ENCODE peak calls at places on chromosome 6, in four cellular contexts. X is GM12878, C is K562, B is HepG2. E is an unnamed sample.

GRCh38 chr6:12011276-12012112 is 618 bp upstream of the HIVEP1 start:
- DNase-seq in X (peak; percentile 81), C (peak; percentile 99), B (peak; percentile 95), E (peak; percentile 37)

GRCh38 chr6:41739041-41739440 is 3.6 kb upstream of the TFEB start:
- DNase-seq in X (no peak), C (no peak), B (peak; percentile 77), E (no peak)

GRCh38 chr6:6686748-6687601 is 98.5 kb downstream of the LY86 start:
- DNase-seq in X (no peak), C (peak; percentile 100), B (peak; percentile 91), E (no peak)

GRCh38 chr6:12068899-12069557 is 56.9 kb downstream of the HIVEP1 start:
- DNase-seq in X (no peak), C (no peak), B (no peak), E (no peak)

GRCh38 chr6:150905769-150906168 is 40.3 kb downstream of the MTHFD1L start:
- DNase-seq in X (no peak), C (peak; percentile 40), B (no peak), E (no peak)

GRCh38 chr6:140281794-140282193 is 907.3 kb upstream of the CITED2 start:
- DNase-seq in X (no peak), C (no peak), B (peak; percentile 6), E (no peak)

GRCh38 chr6:104771258-104771832 is 88.4 kb downstream of the HACE1 start:
- DNase-seq in X (no peak), C (peak; percentile 13), B (peak; percentile 10), E (peak; percentile 53)

GRCh38 chr6:99592900-99593299 is 13.7 kb upstream of the PRDM13 start:
- DNase-seq in X (no peak), C (no peak), B (no peak), E (peak; percentile 48)

GRCh38 chr6:130796313-130796905 is 30.8 kb upstream of the SMLR1 start:
- DNase-seq in X (no peak), C (no peak), B (no peak), E (no peak)

GRCh38 chr6:166540631-166541331 is 45.7 kb downstream of the RAMACL start:
- DNase-seq in X (peak; percentile 66), C (peak; percentile 18), B (no peak), E (no peak)

GRCh38 chr6:111482236-111482958 is 621 bp downstream of the REV3L start:
- DNase-seq in X (no peak), C (peak; percentile 66), B (no peak), E (no peak)

GRCh38 chr6:19408331-19408730 is 428.8 kb upstream of the ID4 start:
- DNase-seq in X (no peak), C (no peak), B (no peak), E (no peak)

GRCh38 chr6:155985660-155986138 is 530.1 kb upstream of the NOX3 start:
- DNase-seq in X (no peak), C (no peak), B (no peak), E (no peak)

GRCh38 chr6:65819152-65819551 is 112.1 kb upstream of the EYS start:
- DNase-seq in X (no peak), C (no peak), B (no peak), E (no peak)

GRCh38 chr6:11096109-11096508 is 2.5 kb downstream of the SMIM13 start:
- DNase-seq in X (no peak), C (peak; percentile 78), B (peak; percentile 76), E (peak; percentile 56)

GRCh38 chr6:8821921-8822512 is 386.7 kb upstream of the SLC35B3 start:
- DNase-seq in X (no peak), C (no peak), B (no peak), E (no peak)

GRCh38 chr6:159790947-159791598 is 806 bp downstream of the MRPL18 start:
- DNase-seq in X (no peak), C (no peak), B (no peak), E (no peak)

GRCh38 chr6:134249412-134249758 is 68.5 kb downstream of the SGK1 start:
- DNase-seq in X (no peak), C (no peak), B (no peak), E (no peak)

GRCh38 chr6:170166511-170167122 is 124.3 kb downstream of the DLL1 start:
- DNase-seq in X (no peak), C (no peak), B (no peak), E (no peak)

GRCh38 chr6:170553686-170554085 is 483 bp upstream of the TBP start:
- DNase-seq in X (no peak), C (no peak), B (no peak), E (peak; percentile 34)

GRCh38 chr6:151483968-151484367 is 9.8 kb upstream of the CCDC170 start:
- DNase-seq in X (no peak), C (no peak), B (peak; percentile 19), E (peak; percentile 59)

GRCh38 chr6:89411019-89411268 is 1.1 kb downstream of the RRAGD start:
- DNase-seq in X (no peak), C (no peak), B (no peak), E (no peak)

GRCh38 chr6:63636516-63636968 is 940 bp downstream of the PHF3 start:
- DNase-seq in X (no peak), C (peak; percentile 75), B (peak; percentile 59), E (no peak)

GRCh38 chr6:156778615-156779205 is 1.5 kb downstream of the ARID1B start:
- DNase-seq in X (no peak), C (peak; percentile 71), B (peak; percentile 34), E (no peak)

GRCh38 chr6:14046476-14047068 is 71.0 kb upstream of the CD83 start:
- DNase-seq in X (no peak), C (peak; percentile 79), B (peak; percentile 30), E (no peak)

GRCh38 chr6:67200626-67201403 is 1434.3 kb upstream of the ADGRB3 start:
- DNase-seq in X (no peak), C (no peak), B (no peak), E (no peak)

GRCh38 chr6:84353459-84354423 is 126.3 kb upstream of the CEP162 start:
- DNase-seq in X (no peak), C (no peak), B (no peak), E (no peak)

GRCh38 chr6:10537726-10538125 is 16.6 kb downstream of the GCNT2 start:
- DNase-seq in X (no peak), C (no peak), B (no peak), E (no peak)

GRCh38 chr6:28988536-28989415 is 16.3 kb downstream of the ZNF311 start:
- DNase-seq in X (no peak), C (peak; percentile 87), B (no peak), E (no peak)

GRCh38 chr6:36050305-36050704 is 22.7 kb downstream of the MAPK14 start:
- DNase-seq in X (no peak), C (no peak), B (no peak), E (no peak)

GRCh38 chr6:153129873-153130514 is 1.1 kb downstream of the RGS17 start:
- DNase-seq in X (no peak), C (no peak), B (no peak), E (no peak)

GRCh38 chr6:14513726-14514125 is 396.2 kb downstream of the CD83 start:
- DNase-seq in X (no peak), C (no peak), B (no peak), E (no peak)

GRCh38 chr6:96675617-96676016 is 112.7 kb downstream of the FHL5 start:
- DNase-seq in X (no peak), C (no peak), B (no peak), E (no peak)

GRCh38 chr6:39992861-39993622 is 58.8 kb upstream of the MOCS1 start:
- DNase-seq in X (no peak), C (peak; percentile 77), B (no peak), E (no peak)

GRCh38 chr6:39999006-39999867 is 65.0 kb upstream of the MOCS1 start:
- DNase-seq in X (no peak), C (peak; percentile 85), B (no peak), E (no peak)

GRCh38 chr6:39997101-39997635 is 62.9 kb upstream of the MOCS1 start:
- DNase-seq in X (no peak), C (no peak), B (no peak), E (no peak)

GRCh38 chr6:39998126-39998525 is 63.9 kb upstream of the MOCS1 start:
- DNase-seq in X (no peak), C (no peak), B (no peak), E (no peak)

GRCh38 chr6:39995633-39996032 is 61.4 kb upstream of the MOCS1 start:
- DNase-seq in X (no peak), C (no peak), B (no peak), E (no peak)
- H3K9me3 ChIP-seq in X (peaks cover 4% of the 10 kb centered on the region), C (peaks cover 59% of the 10 kb centered on the region), B (peaks cover 95% of the 10 kb centered on the region), E (peaks cover 6% of the 10 kb centered on the region)

GRCh38 chr6:32845381-32845884 is 1.6 kb upstream of the PSMB8 start:
- DNase-seq in X (no peak), C (no peak), B (no peak), E (no peak)
- TF ChIP-seq POLR2AphosphoS5 in X (peak; percentile 37), C (no peak), B (no peak), E (no peak)

GRCh38 chr6:31734247-31734702 is 2.1 kb downstream of the CLIC1 start:
- DNase-seq in X (no peak), C (no peak), B (no peak), E (no peak)

GRCh38 chr6:31734703-31735500 is 1.4 kb downstream of the CLIC1 start:
- DNase-seq in X (peak; percentile 60), C (peak; percentile 96), B (peak; percentile 65), E (no peak)

GRCh38 chr6:31737315-31738047 is 1.2 kb upstream of the CLIC1 start:
- DNase-seq in X (no peak), C (peak; percentile 87), B (peak; percentile 99), E (no peak)

GRCh38 chr6:31736768-31737314 is 511 bp upstream of the CLIC1 start:
- DNase-seq in X (no peak), C (peak; percentile 55), B (peak; percentile 33), E (no peak)

GRCh38 chr6:31736026-31736767 is at the start of gene CLIC1:
- DNase-seq in X (peak; percentile 55), C (peak; percentile 99), B (peak; percentile 88), E (no peak)
- TF ChIP-seq EZH2 in X (no peak), C (no peak), B (no peak), E (no peak)

GRCh38 chr6:34319471-34319885 is 70.7 kb upstream of the SMIM29 start:
- DNase-seq in X (no peak), C (no peak), B (peak; percentile 12), E (no peak)

GRCh38 chr6:34322732-34323131 is 69.7 kb downstream of the NUDT3 start:
- DNase-seq in X (no peak), C (no peak), B (no peak), E (no peak)

GRCh38 chr6:34325618-34326017 is 66.9 kb downstream of the NUDT3 start:
- DNase-seq in X (no peak), C (no peak), B (no peak), E (no peak)

DNA sequence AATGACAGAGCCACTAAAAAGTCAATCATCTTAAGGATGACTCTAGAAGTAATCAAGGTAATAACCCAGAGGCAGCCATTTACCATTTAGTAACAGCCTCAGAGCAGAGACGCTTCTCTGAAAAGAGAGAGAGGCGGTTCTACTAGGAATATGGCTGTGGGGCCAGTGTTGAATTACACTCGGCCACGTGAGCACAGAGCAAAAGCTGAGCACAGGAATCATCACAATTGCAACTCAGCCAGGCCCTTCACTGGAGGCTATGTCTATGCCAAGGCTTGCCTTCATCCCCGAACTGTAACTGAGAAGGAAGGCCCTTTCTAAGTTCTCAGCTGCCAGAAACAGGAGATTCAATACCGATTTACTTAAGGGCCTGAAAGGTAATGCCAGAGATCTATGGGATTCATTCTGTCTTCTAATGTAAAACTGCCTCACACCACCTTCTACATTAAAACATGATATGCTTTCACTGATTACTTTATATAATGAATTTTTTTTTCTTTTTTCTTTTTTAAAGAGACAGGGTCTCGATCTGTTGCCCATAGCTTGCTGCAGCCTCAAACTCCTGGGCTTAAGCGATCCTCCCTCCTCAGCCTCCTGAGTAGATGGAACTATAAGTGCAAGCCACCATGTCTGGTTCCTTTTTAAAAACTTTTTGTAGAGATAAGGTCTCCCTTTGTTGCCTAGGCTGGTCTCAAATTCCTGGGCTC is 67.6 kb downstream of the NUDT3 start:
- DNase-seq in X (no peak), C (peak; percentile 87), B (no peak), E (no peak)
- H3K9me3 ChIP-seq in X (no peaks in the 10 kb centered on the region), C (no peaks in the 10 kb centered on the region), B (no peaks in the 10 kb centered on the region), E (no peaks in the 10 kb centered on the region)

E was measured in SK-N-MC.